ENCODE peak calls at places on chromosomes 16 and 17, in six cellular contexts. N is WERI-Rb-1, M is heart left ventricle, L is cardiac muscle cell, U is endodermal cell, C is prostate gland. G is an unnamed sample.

GRCh38 chr17:77425791-77426641 is 285.2 kb downstream of the SEC14L1 start:
- DNase-seq in U (peak), C (peak), L (no peak), M (peak), N (no peak), G (peak)

GRCh38 chr16:60166-60565 is 6.5 kb downstream of the SNRNP25 start:
- DNase-seq in L (no peak), C (no peak), M (no peak), N (no peak), U (no peak), G (no peak)

GRCh38 chr17:1539811-1540210 is 22.8 kb downstream of the PITPNA start:
- DNase-seq in L (no peak), U (no peak), N (no peak), M (no peak), C (no peak), G (no peak)

GRCh38 chr17:32461853-32462617 is 17.7 kb downstream of the PSMD11 start:
- DNase-seq in C (no peak), M (peak), U (peak), N (peak), L (peak), G (peak)

GRCh38 chr17:62701706-62702085 is 74.2 kb downstream of the MRC2 start:
- DNase-seq in N (no peak), C (no peak), M (no peak), U (no peak), L (no peak), G (no peak)

GRCh38 chr16:4511441-4512082 is 27.0 kb downstream of the CDIP1 start:
- DNase-seq in L (peak), M (peak), N (peak), U (peak), C (peak), G (peak)

GRCh38 chr16:77788196-77789084 is at the start of gene VAT1L:
- DNase-seq in L (peak), N (peak), U (peak), M (peak), C (no peak), G (no peak)

GRCh38 chr16:74667215-74667765 is 613 bp upstream of the RFWD3 start:
- DNase-seq in L (peak), N (no peak), C (no peak), M (no peak), U (peak), G (peak)

GRCh38 chr16:67865318-67865717 is 7.5 kb upstream of the EDC4 start:
- DNase-seq in U (peak), N (no peak), C (no peak), L (peak), M (no peak), G (no peak)

GRCh38 chr17:80664217-80664780 is 119.7 kb downstream of the RPTOR start:
- DNase-seq in L (no peak), C (no peak), U (peak), N (no peak), M (no peak), G (no peak)

GRCh38 chr17:7809086-7809790 is 24.8 kb upstream of the KDM6B start:
- DNase-seq in N (no peak), U (peak), C (no peak), M (no peak), L (no peak), G (peak)

GRCh38 chr16:28210264-28210663 is 1.5 kb downstream of the XPO6 start:
- DNase-seq in M (no peak), N (no peak), L (no peak), C (no peak), U (no peak), G (no peak)

GRCh38 chr16:75761111-75761510 is 34.8 kb upstream of the CPHXL start:
- DNase-seq in C (no peak), U (no peak), M (no peak), N (no peak), L (no peak), G (no peak)

GRCh38 chr17:50808413-50808812 is 27.0 kb upstream of the WFIKKN2 start:
- DNase-seq in C (no peak), M (no peak), L (no peak), U (no peak), N (no peak), G (no peak)

GRCh38 chr17:9239260-9239820 is 218.0 kb downstream of the NTN1 start:
- DNase-seq in L (no peak), U (peak), N (no peak), M (peak), C (no peak), G (no peak)

GRCh38 chr16:23976091-23977001 is 140.6 kb downstream of the PRKCB start:
- DNase-seq in N (no peak), M (no peak), C (no peak), L (no peak), U (no peak), G (no peak)

GRCh38 chr17:44916059-44916780 is 920 bp upstream of the GFAP start:
- DNase-seq in N (peak), M (no peak), L (peak), C (no peak), U (no peak), G (no peak)

GRCh38 chr17:44917456-44917855 is 2.2 kb upstream of the GFAP start:
- DNase-seq in C (no peak), L (no peak), N (no peak), U (no peak), M (no peak), G (no peak)

GRCh38 chr17:44916781-44917241 is 1.5 kb upstream of the GFAP start:
- DNase-seq in N (no peak), U (peak), M (peak), C (peak), L (no peak), G (peak)

GRCh38 chr17:44919411-44919810 is 4.1 kb upstream of the GFAP start:
- DNase-seq in U (no peak), C (no peak), L (no peak), N (no peak), M (no peak), G (no peak)

GRCh38 chr17:44918006-44918405 is 2.7 kb upstream of the GFAP start:
- DNase-seq in N (no peak), M (no peak), L (no peak), C (no peak), U (peak), G (no peak)
- H3K27ac ChIP-seq in N (no peak), M (no peak), L (no peak), C (no peak), U (no peak), G (peak)

DNA sequence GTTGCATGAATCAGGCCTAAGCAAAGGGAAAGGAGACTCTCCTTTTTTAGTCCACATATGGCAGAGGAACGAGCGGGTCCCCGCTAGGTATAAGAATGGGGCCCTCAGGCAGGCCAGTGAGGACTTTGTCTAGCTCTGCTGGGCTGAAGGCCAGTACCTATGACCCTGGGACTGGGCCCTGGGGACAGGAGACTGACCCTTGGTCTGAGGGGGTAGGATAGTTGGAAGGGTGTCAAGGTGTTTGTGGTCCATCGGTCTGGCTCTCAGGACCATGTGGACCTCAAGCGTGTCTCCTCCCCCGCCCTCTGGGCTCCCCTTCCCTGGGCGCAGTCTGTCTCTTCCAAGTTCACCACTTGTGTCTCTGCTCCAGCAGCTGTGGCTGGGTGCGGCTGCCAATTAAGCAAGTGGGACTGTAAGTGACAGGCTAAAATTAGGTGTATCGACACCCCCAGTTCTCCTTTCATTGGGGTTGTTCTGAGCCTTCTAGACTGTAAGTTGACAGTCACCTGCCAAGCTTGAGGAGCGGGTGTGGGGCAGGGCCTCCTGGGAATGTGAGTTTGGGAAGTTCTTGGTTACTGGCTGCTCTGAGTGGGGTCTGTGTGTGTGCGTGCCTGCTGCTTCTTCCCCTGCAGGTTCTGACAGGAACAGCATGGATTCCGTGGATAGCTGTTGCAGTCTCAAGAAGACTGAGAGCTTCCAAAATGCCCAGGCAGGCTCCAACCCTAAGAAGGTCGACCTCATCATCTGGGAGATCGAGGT is 24.5 kb downstream of the AKAP1 start:
- DNase-seq in U (peak), C (no peak), N (peak), M (peak), L (peak), G (no peak)
- TF ChIP-seq CTCF in U (peak), C (no peak), N (peak), M (no peak), L (peak), G (no peak)

GRCh38 chr17:17755715-17756114 is 74.5 kb downstream of the RAI1 start:
- DNase-seq in C (no peak), L (no peak), M (no peak), N (no peak), U (no peak), G (no peak)

GRCh38 chr17:17757391-17757791 is 76.1 kb downstream of the RAI1 start:
- DNase-seq in C (no peak), U (no peak), L (no peak), M (no peak), N (no peak), G (no peak)

GRCh38 chr17:17758443-17758842 is 77.2 kb downstream of the RAI1 start:
- DNase-seq in C (no peak), L (no peak), M (no peak), N (no peak), U (no peak), G (no peak)

GRCh38 chr17:17759164-17759563 is 77.6 kb downstream of the SREBF1 start:
- DNase-seq in M (no peak), C (no peak), U (no peak), L (no peak), N (no peak), G (no peak)

DNA sequence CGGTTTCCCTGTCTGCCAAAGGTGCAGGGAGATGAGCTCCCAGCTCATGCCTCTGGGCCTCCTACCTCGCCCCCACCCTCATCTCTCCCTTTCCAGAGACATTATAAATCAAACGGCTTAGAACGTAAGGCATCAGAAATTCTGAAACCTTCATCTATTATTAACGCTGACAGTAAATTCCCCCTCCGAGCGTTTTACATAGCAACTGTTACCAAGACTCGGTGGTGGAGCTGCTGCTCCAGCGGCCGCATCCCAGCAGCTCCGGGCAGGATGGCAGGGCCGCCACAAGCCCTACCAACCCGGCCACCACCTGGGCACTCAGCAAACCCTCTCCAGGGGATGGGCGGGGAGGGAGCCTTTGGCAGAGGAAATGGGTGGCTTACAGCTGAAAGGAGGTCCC is 76.7 kb downstream of the RAI1 start:
- DNase-seq in U (no peak), C (no peak), L (no peak), M (no peak), N (no peak), G (no peak)
- H3K27ac ChIP-seq in U (peak), C (no peak), L (no peak), M (no peak), N (no peak), G (peak)

DNA sequence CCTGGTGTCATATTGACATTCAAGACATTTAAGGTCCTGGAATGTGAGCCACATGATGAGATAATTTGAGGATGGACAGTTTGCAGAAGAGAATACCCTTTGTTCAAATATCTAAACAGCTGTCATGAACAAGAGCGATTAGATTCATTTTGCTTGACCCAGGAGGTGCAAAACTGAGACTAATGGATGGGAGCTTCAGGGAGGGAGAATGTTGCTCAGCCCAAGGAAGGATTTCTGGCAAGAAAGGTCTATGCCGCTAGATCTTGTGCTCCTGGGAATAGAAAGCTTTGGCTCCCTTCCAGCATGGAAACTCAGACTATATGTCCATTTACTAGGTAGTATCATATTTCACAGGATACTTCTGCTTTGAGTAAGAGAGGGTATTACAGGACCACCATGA is 14.8 kb upstream of the CDH11 start:
- DNase-seq in U (no peak), M (no peak), N (no peak), L (no peak), C (no peak), G (no peak)
- TF ChIP-seq CTCF in U (no peak), M (no peak), N (no peak), L (no peak), C (no peak), G (no peak)

GRCh38 chr17:61406871-61407210 is 7.2 kb downstream of the TBX2 start:
- DNase-seq in M (no peak), N (peak), L (no peak), U (peak), C (no peak), G (no peak)
- H3K27ac ChIP-seq in M (no peak), N (no peak), L (peak), U (no peak), C (peak), G (no peak)

GRCh38 chr16:13331918-13332317 is 430.5 kb downstream of the SHISA9 start:
- DNase-seq in U (peak), N (no peak), L (no peak), C (no peak), M (no peak), G (no peak)
- TF ChIP-seq CTCF in U (peak), N (peak), L (no peak), C (no peak), M (no peak), G (no peak)

GRCh38 chr17:78885956-78886355 is 17.0 kb downstream of the CEP295NL start:
- DNase-seq in C (no peak), U (no peak), N (no peak), L (no peak), M (no peak), G (no peak)
- H3K27ac ChIP-seq in C (no peak), U (no peak), N (no peak), L (no peak), M (no peak), G (peak)